ENCODE peak calls at places on chromosomes 3 and 15, in seven cellular contexts. One of them, this sample, is unnamed.

GRCh38 chr15:63970723-63971426 is 75.4 kb downstream of the DAPK2 start:
- DNase-seq in stomach: no peak
- DNase-seq in K562: no peak
- DNase-seq in tibial nerve: no peak
- DNase-seq in suprapubic skin: no peak
- DNase-seq in A549: no peak
- DNase-seq in transverse colon: no peak
- DNase-seq in this sample: no peak

GRCh38 chr3:129282727-129283327 is 4.2 kb downstream of the HMCES start:
- DNase-seq in suprapubic skin: no peak
- DNase-seq in A549: no peak
- DNase-seq in K562: no peak
- DNase-seq in transverse colon: no peak
- DNase-seq in tibial nerve: no peak
- DNase-seq in stomach: no peak
- DNase-seq in this sample: no peak

GRCh38 chr15:49876401-49877038 is 242.5 kb downstream of the ATP8B4 start:
- DNase-seq in stomach: no peak
- DNase-seq in A549: peak; percentile 37
- DNase-seq in transverse colon: no peak
- DNase-seq in suprapubic skin: no peak
- DNase-seq in K562: peak; percentile 6
- DNase-seq in tibial nerve: no peak
- DNase-seq in this sample: no peak

GRCh38 chr3:36579746-36580145 is 184.6 kb downstream of the DCLK3 start:
- DNase-seq in tibial nerve: no peak
- DNase-seq in suprapubic skin: no peak
- DNase-seq in stomach: no peak
- DNase-seq in transverse colon: no peak
- DNase-seq in K562: no peak
- DNase-seq in A549: no peak
- DNase-seq in this sample: no peak

GRCh38 chr15:23588268-23588667 is 22.8 kb downstream of the MKRN3 start:
- DNase-seq in transverse colon: no peak
- DNase-seq in stomach: no peak
- DNase-seq in K562: no peak
- DNase-seq in A549: no peak
- DNase-seq in tibial nerve: no peak
- DNase-seq in suprapubic skin: no peak
- DNase-seq in this sample: no peak

GRCh38 chr15:69478259-69478687 is 25.7 kb downstream of the RPLP1 start:
- DNase-seq in transverse colon: peak; percentile 44
- DNase-seq in suprapubic skin: peak; percentile 64
- DNase-seq in A549: peak; percentile 74
- DNase-seq in K562: peak; percentile 65
- DNase-seq in tibial nerve: no peak
- DNase-seq in stomach: peak; percentile 68
- DNase-seq in this sample: no peak

GRCh38 chr3:177401375-177401774 is 204.1 kb upstream of the TBL1XR1 start:
- DNase-seq in transverse colon: no peak
- DNase-seq in tibial nerve: no peak
- DNase-seq in stomach: no peak
- DNase-seq in suprapubic skin: no peak
- DNase-seq in K562: no peak
- DNase-seq in A549: no peak
- DNase-seq in this sample: no peak

GRCh38 chr3:10303105-10303504 is 10.4 kb upstream of the GHRL start:
- DNase-seq in transverse colon: no peak
- DNase-seq in A549: no peak
- DNase-seq in tibial nerve: no peak
- DNase-seq in suprapubic skin: no peak
- DNase-seq in K562: no peak
- DNase-seq in stomach: no peak
- DNase-seq in this sample: no peak

GRCh38 chr3:157159762-157160651 is at the start of gene CCNL1:
- DNase-seq in tibial nerve: peak; percentile 95
- DNase-seq in K562: peak; percentile 98
- DNase-seq in A549: peak; percentile 99
- DNase-seq in suprapubic skin: peak; percentile 98
- DNase-seq in transverse colon: peak; percentile 98
- DNase-seq in stomach: peak; percentile 98
- DNase-seq in this sample: peak; percentile 96

GRCh38 chr3:157157836-157158235 is 2.1 kb downstream of the CCNL1 start:
- DNase-seq in transverse colon: no peak
- DNase-seq in tibial nerve: no peak
- DNase-seq in K562: no peak
- DNase-seq in A549: no peak
- DNase-seq in suprapubic skin: no peak
- DNase-seq in stomach: no peak
- DNase-seq in this sample: no peak

GRCh38 chr3:157159037-157159761 is 748 bp downstream of the CCNL1 start:
- DNase-seq in tibial nerve: peak; percentile 45
- DNase-seq in K562: peak; percentile 74
- DNase-seq in suprapubic skin: peak; percentile 87
- DNase-seq in A549: peak; percentile 67
- DNase-seq in transverse colon: peak; percentile 79
- DNase-seq in stomach: peak; percentile 64
- DNase-seq in this sample: peak; percentile 74

GRCh38 chr3:157163554-157163953 is 3.6 kb upstream of the CCNL1 start:
- DNase-seq in tibial nerve: no peak
- DNase-seq in stomach: no peak
- DNase-seq in K562: no peak
- DNase-seq in transverse colon: no peak
- DNase-seq in suprapubic skin: no peak
- DNase-seq in A549: no peak
- DNase-seq in this sample: peak; percentile 63

DNA sequence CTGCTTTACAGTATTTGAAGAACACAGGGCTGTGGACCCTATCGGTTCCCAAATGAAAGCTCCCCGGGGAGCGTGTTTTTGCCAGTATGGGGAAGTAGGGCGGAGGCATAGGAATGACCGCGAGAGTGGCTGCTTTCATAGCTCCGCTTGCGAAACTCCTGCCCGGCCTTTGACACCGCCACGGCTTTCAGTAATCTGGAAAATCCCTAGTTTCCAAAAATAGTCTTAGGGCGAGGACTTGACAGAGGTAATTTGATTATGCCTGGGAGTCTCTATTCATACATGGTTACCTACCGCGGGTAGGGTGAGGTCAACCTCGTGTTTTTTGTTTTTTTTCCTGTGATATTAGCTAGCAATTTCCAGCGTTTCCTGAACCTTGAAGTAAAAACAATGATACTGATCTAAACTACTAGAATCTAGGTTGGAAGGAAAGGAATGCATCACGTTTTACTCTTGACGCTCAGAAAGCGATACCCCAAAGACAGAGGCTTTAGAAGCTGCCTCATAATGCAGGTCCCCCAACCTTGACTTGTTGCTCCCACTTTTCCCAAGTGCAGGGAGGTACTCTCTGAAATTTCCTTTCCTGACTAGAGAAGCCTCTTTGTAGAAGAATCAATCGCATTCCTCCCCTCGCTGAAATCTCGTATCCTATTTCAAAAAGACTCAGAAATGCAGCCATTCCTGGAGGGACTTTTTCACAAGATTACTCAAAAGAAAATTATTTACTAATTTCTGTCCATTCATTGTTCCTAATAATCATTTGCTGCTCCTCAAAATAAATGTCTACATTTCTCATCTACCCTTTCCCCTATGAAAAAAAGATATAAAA is 919 bp upstream of the CCNL1 start:
- DNase-seq in tibial nerve: peak; percentile 93
- DNase-seq in suprapubic skin: peak; percentile 95
- DNase-seq in A549: peak; percentile 87
- DNase-seq in transverse colon: peak; percentile 89
- DNase-seq in stomach: peak; percentile 89
- DNase-seq in K562: peak; percentile 71
- DNase-seq in this sample: no peak
- TF ChIP-seq EP300 in tibial nerve: no peak
- TF ChIP-seq EP300 in suprapubic skin: no peak
- TF ChIP-seq EP300 in A549: no peak
- TF ChIP-seq EP300 in transverse colon: peak; percentile 75
- TF ChIP-seq EP300 in stomach: no peak
- TF ChIP-seq EP300 in K562: no peak
- TF ChIP-seq EP300 in this sample: peak; percentile 68

GRCh38 chr3:152738656-152739055 is 96.3 kb upstream of the P2RY1 start:
- DNase-seq in tibial nerve: no peak
- DNase-seq in stomach: no peak
- DNase-seq in K562: no peak
- DNase-seq in A549: no peak
- DNase-seq in suprapubic skin: no peak
- DNase-seq in transverse colon: no peak
- DNase-seq in this sample: no peak

GRCh38 chr3:152742368-152743347 is 92.3 kb upstream of the P2RY1 start:
- DNase-seq in A549: no peak
- DNase-seq in tibial nerve: no peak
- DNase-seq in suprapubic skin: no peak
- DNase-seq in transverse colon: no peak
- DNase-seq in stomach: no peak
- DNase-seq in K562: no peak
- DNase-seq in this sample: no peak

GRCh38 chr3:152737021-152737908 is 97.7 kb upstream of the P2RY1 start:
- DNase-seq in A549: peak; percentile 3
- DNase-seq in stomach: no peak
- DNase-seq in tibial nerve: peak; percentile 31
- DNase-seq in K562: peak; percentile 4
- DNase-seq in transverse colon: no peak
- DNase-seq in suprapubic skin: no peak
- DNase-seq in this sample: no peak
- TF ChIP-seq EP300 in A549: no peak
- TF ChIP-seq EP300 in stomach: no peak
- TF ChIP-seq EP300 in tibial nerve: peak; percentile 18
- TF ChIP-seq EP300 in K562: no peak
- TF ChIP-seq EP300 in transverse colon: no peak
- TF ChIP-seq EP300 in suprapubic skin: no peak
- TF ChIP-seq EP300 in this sample: no peak

GRCh38 chr3:170787464-170787863 is 82.5 kb downstream of the RPL22L1 start:
- DNase-seq in A549: no peak
- DNase-seq in tibial nerve: no peak
- DNase-seq in K562: no peak
- DNase-seq in suprapubic skin: no peak
- DNase-seq in transverse colon: no peak
- DNase-seq in stomach: no peak
- DNase-seq in this sample: no peak

GRCh38 chr3:170790591-170790990 is 79.4 kb downstream of the RPL22L1 start:
- DNase-seq in transverse colon: no peak
- DNase-seq in tibial nerve: no peak
- DNase-seq in stomach: no peak
- DNase-seq in suprapubic skin: no peak
- DNase-seq in K562: no peak
- DNase-seq in A549: no peak
- DNase-seq in this sample: no peak

GRCh38 chr3:170797685-170798084 is 72.3 kb downstream of the RPL22L1 start:
- DNase-seq in suprapubic skin: no peak
- DNase-seq in A549: no peak
- DNase-seq in tibial nerve: no peak
- DNase-seq in K562: no peak
- DNase-seq in stomach: no peak
- DNase-seq in transverse colon: no peak
- DNase-seq in this sample: no peak

GRCh38 chr3:170792511-170792910 is 77.5 kb downstream of the RPL22L1 start:
- DNase-seq in K562: no peak
- DNase-seq in stomach: no peak
- DNase-seq in A549: no peak
- DNase-seq in tibial nerve: no peak
- DNase-seq in suprapubic skin: no peak
- DNase-seq in transverse colon: no peak
- DNase-seq in this sample: no peak
- TF ChIP-seq EP300 in K562: no peak
- TF ChIP-seq EP300 in stomach: no peak
- TF ChIP-seq EP300 in A549: no peak
- TF ChIP-seq EP300 in tibial nerve: no peak
- TF ChIP-seq EP300 in suprapubic skin: no peak
- TF ChIP-seq EP300 in transverse colon: no peak
- TF ChIP-seq EP300 in this sample: no peak

DNA sequence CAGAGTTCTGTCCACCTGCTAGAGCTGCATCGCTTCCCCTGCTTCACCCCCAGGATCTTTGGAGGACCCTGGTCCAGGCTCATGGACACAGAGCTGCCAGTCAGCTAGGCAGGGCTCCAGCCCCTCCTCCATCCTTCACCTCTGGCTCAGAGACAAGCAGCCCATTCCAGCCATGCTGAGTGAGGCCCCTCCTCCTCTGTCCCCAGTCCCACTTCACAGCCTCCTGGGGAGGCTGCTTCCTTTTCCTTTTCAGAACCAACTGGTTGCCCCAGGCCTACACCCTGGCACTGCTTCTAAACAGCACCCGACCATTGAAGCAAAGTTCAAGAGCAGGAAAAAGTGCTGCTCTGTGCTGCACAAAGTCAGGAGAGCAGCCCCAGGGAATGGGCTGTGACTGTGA is 22.2 kb downstream of the IQSEC1 start:
- DNase-seq in A549: no peak
- DNase-seq in transverse colon: no peak
- DNase-seq in suprapubic skin: no peak
- DNase-seq in stomach: no peak
- DNase-seq in K562: no peak
- DNase-seq in tibial nerve: no peak
- DNase-seq in this sample: no peak
- TF ChIP-seq EP300 in A549: no peak
- TF ChIP-seq EP300 in transverse colon: no peak
- TF ChIP-seq EP300 in suprapubic skin: no peak
- TF ChIP-seq EP300 in stomach: no peak
- TF ChIP-seq EP300 in K562: no peak
- TF ChIP-seq EP300 in tibial nerve: no peak
- TF ChIP-seq EP300 in this sample: no peak

DNA sequence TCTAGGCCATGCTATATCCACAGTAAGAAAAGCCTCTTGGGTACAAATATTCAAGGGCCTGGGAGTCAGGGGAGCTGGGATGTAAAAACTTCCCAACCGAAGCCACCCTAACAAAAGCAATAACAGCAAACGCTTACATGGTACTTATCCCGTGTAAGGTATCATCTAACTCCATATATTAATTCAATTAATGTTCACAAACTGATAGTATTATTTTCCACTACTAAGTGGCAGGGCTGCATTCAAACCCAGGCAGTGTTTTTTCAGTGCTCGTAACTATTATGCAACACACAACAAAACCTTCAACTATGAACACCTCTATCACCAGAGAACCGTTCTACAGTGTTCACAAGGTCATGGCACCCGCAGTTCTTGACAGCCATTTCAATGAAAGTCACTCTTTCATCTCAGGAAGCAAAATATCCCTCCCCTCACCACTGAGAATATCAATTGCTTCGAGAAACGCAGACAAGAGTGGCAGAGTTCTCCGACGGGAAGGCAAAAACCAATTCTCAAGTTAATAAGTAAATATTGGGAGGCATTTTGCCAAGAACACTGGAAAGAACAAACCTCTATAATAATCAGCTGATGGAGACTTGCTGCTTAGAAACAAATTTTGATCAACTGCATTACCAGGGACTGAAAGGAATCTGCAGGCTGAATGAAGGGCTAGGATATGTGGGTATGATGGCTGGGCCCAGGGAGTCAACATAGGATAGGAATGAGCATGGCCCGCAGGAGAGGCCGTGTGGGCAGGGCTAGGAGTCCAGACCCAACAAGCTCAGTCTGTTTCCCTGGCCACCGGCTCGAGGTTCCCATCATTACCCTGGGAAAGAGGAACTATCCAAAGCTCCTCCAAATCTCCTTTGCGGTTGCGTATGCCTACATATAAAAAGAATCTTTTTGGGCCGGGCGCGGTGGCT is 72.3 kb downstream of the XXYLT1 start:
- DNase-seq in stomach: peak; percentile 24
- DNase-seq in suprapubic skin: no peak
- DNase-seq in K562: no peak
- DNase-seq in tibial nerve: no peak
- DNase-seq in A549: no peak
- DNase-seq in transverse colon: no peak
- DNase-seq in this sample: peak; percentile 10
- TF ChIP-seq EP300 in stomach: no peak
- TF ChIP-seq EP300 in suprapubic skin: no peak
- TF ChIP-seq EP300 in K562: no peak
- TF ChIP-seq EP300 in tibial nerve: no peak
- TF ChIP-seq EP300 in A549: no peak
- TF ChIP-seq EP300 in transverse colon: no peak
- TF ChIP-seq EP300 in this sample: no peak